ENCODE peak calls at places on chromosomes 2 and 18, in eight cellular contexts. X is endothelial cell of umbilical vein, E is renal cortical epithelial cell, Y is brain microvascular endothelial cell, P is RWPE1, F is A172, T is AG04450, G is activated T-cell treated with anti-CD3 and anti-CD28 coated beads for 48 hours. B is an unnamed sample.

GRCh38 chr2:130313812-130314334 is 28.8 kb upstream of the IMP4 start:
- DNase-seq in X (no peak), E (no peak), Y (no peak), P (no peak), F (no peak), T (no peak), G (no peak), B (no peak)

GRCh38 chr2:151237422-151238012 is 24.1 kb downstream of the RBM43 start:
- DNase-seq in X (peak; percentile 7), E (peak; percentile 20), Y (peak; percentile 12), P (no peak), F (peak; percentile 31), T (no peak), G (peak; percentile 12), B (no peak)

GRCh38 chr2:71129114-71129890 is 727 bp downstream of the MCEE start:
- DNase-seq in X (peak; percentile 39), E (peak; percentile 41), Y (no peak), P (peak; percentile 3), F (peak; percentile 27), T (no peak), G (no peak), B (no peak)

GRCh38 chr2:101463885-101464653 is 10.8 kb downstream of the RFX8 start:
- DNase-seq in X (peak; percentile 95), E (no peak), Y (peak; percentile 77), P (no peak), F (peak; percentile 83), T (peak; percentile 50), G (no peak), B (no peak)

GRCh38 chr2:168671932-168672331 is 130.5 kb upstream of the NOSTRIN start:
- DNase-seq in X (peak; percentile 48), E (no peak), Y (peak; percentile 35), P (no peak), F (no peak), T (peak; percentile 18), G (no peak), B (no peak)

GRCh38 chr2:128438091-128438490 is 119.4 kb upstream of the HS6ST1 start:
- DNase-seq in X (no peak), E (no peak), Y (no peak), P (no peak), F (no peak), T (no peak), G (no peak), B (no peak)

GRCh38 chr18:75211721-75212625 is 1.4 kb downstream of the TSHZ1 start:
- DNase-seq in X (peak; percentile 56), E (no peak), Y (no peak), P (no peak), F (peak; percentile 10), T (no peak), G (no peak), B (peak; percentile 29)

GRCh38 chr2:197927994-197928393 is 123.6 kb downstream of the PLCL1 start:
- DNase-seq in X (no peak), E (no peak), Y (no peak), P (no peak), F (no peak), T (no peak), G (no peak), B (no peak)

GRCh38 chr2:239932881-239933735 is 92.0 kb downstream of the NDUFA10 start:
- DNase-seq in X (no peak), E (no peak), Y (no peak), P (no peak), F (no peak), T (no peak), G (no peak), B (no peak)

GRCh38 chr18:23943903-23944624 is 70.5 kb upstream of the TTC39C start:
- DNase-seq in X (no peak), E (peak; percentile 95), Y (peak; percentile 5), P (no peak), F (no peak), T (peak; percentile 47), G (no peak), B (no peak)

GRCh38 chr2:86520153-86520552 is 43.1 kb downstream of the CHMP3 start:
- DNase-seq in X (no peak), E (no peak), Y (no peak), P (no peak), F (no peak), T (no peak), G (no peak), B (no peak)

GRCh38 chr2:134337617-134338016 is 83.7 kb downstream of the MGAT5 start:
- DNase-seq in X (no peak), E (no peak), Y (no peak), P (no peak), F (no peak), T (no peak), G (no peak), B (no peak)

GRCh38 chr2:33209976-33210375 is 263.2 kb downstream of the LTBP1 start:
- DNase-seq in X (peak; percentile 72), E (no peak), Y (peak; percentile 45), P (no peak), F (no peak), T (no peak), G (no peak), B (no peak)

GRCh38 chr2:108604196-108604595 is 69.9 kb downstream of the LIMS1 start:
- DNase-seq in X (no peak), E (peak; percentile 39), Y (peak; percentile 57), P (no peak), F (no peak), T (no peak), G (no peak), B (no peak)

GRCh38 chr2:190717764-190718651 is 69.1 kb downstream of the NAB1 start:
- DNase-seq in X (peak; percentile 53), E (peak; percentile 57), Y (no peak), P (no peak), F (peak; percentile 29), T (no peak), G (no peak), B (no peak)

GRCh38 chr2:54599326-54599710 is 124.1 kb upstream of the EML6 start:
- DNase-seq in X (no peak), E (peak; percentile 66), Y (no peak), P (no peak), F (peak; percentile 48), T (no peak), G (no peak), B (no peak)

GRCh38 chr18:52348209-52348608 is 8.2 kb downstream of the DCC start:
- DNase-seq in X (no peak), E (peak; percentile 15), Y (no peak), P (peak; percentile 17), F (no peak), T (no peak), G (no peak), B (no peak)

GRCh38 chr2:43199492-43200481 is 26.6 kb downstream of the ZFP36L2 start:
- DNase-seq in X (no peak), E (peak; percentile 73), Y (no peak), P (peak; percentile 85), F (peak; percentile 55), T (no peak), G (no peak), B (no peak)

GRCh38 chr2:69221960-69222751 is 164.9 kb downstream of the GFPT1 start:
- DNase-seq in X (no peak), E (peak; percentile 49), Y (peak; percentile 52), P (no peak), F (no peak), T (no peak), G (no peak), B (no peak)

GRCh38 chr2:196801578-196801977 is 2.1 kb upstream of the GTF3C3 start:
- DNase-seq in X (no peak), E (peak; percentile 79), Y (no peak), P (peak; percentile 21), F (peak; percentile 29), T (no peak), G (no peak), B (no peak)

GRCh38 chr2:219689676-219690628 is 62.5 kb downstream of the SLC4A3 start:
- DNase-seq in X (peak; percentile 62), E (peak; percentile 61), Y (peak; percentile 76), P (peak; percentile 58), F (peak; percentile 67), T (no peak), G (peak; percentile 21), B (peak; percentile 11)

GRCh38 chr2:1591978-1592907 is 152.1 kb downstream of the PXDN start:
- DNase-seq in X (peak; percentile 79), E (peak; percentile 67), Y (peak; percentile 88), P (no peak), F (no peak), T (peak; percentile 48), G (no peak), B (no peak)

GRCh38 chr2:211396815-211397214 is 840.4 kb downstream of the CPS1 start:
- DNase-seq in X (no peak), E (no peak), Y (no peak), P (no peak), F (no peak), T (no peak), G (no peak), B (no peak)

GRCh38 chr2:46922049-46922448 is 6.4 kb upstream of the MCFD2 start:
- DNase-seq in X (peak; percentile 70), E (no peak), Y (no peak), P (peak; percentile 58), F (peak; percentile 38), T (no peak), G (no peak), B (no peak)

GRCh38 chr2:16511041-16511440 is 154.6 kb downstream of the CYRIA start:
- DNase-seq in X (no peak), E (no peak), Y (no peak), P (no peak), F (no peak), T (no peak), G (no peak), B (no peak)

GRCh38 chr2:187642498-187642897 is 88.3 kb upstream of the TFPI start:
- DNase-seq in X (no peak), E (no peak), Y (no peak), P (no peak), F (no peak), T (no peak), G (no peak), B (no peak)

GRCh38 chr2:42754021-42754775 is 9.7 kb downstream of the OXER1 start:
- DNase-seq in X (no peak), E (no peak), Y (peak; percentile 4), P (no peak), F (no peak), T (no peak), G (no peak), B (no peak)

GRCh38 chr18:392926-393325 is 107.6 kb downstream of the COLEC12 start:
- DNase-seq in X (peak; percentile 23), E (peak; percentile 54), Y (no peak), P (no peak), F (no peak), T (no peak), G (no peak), B (no peak)

GRCh38 chr2:207855591-207855990 is 85.9 kb upstream of the FZD5 start:
- DNase-seq in X (no peak), E (no peak), Y (no peak), P (no peak), F (no peak), T (no peak), G (no peak), B (no peak)

GRCh38 chr2:188979119-188979729 is 5.1 kb downstream of the COL3A1 start:
- DNase-seq in X (no peak), E (no peak), Y (no peak), P (no peak), F (no peak), T (no peak), G (no peak), B (no peak)

GRCh38 chr18:1480309-1480708 is 575.6 kb downstream of the ADCYAP1 start:
- DNase-seq in X (no peak), E (no peak), Y (no peak), P (no peak), F (no peak), T (no peak), G (no peak), B (no peak)

B was measured in activated T-helper 2 cell treated with anti-CD3 and anti-CD28 coated beads, Interferon-gamma antibody, Interleukin-2, Interleukin-4, amounts not matched to agents 10 μg/mL and 5 μg/mL and 100 μg/mL, durations not matched to agents 14 hours and 24 hours and 36 hours.